ENCODE peak calls at places on chromosomes 11 and 22, in eight cellular contexts. E is Karpas-422, C is fibroblast of lung, A is IMR-90, X is mesendoderm, D is H9, Y is MM.1S, R is endothelial cell of umbilical vein. B is an unnamed sample.
A peak's percentile ranks its signal among the peaks of the same experiment; 100 is the strongest.

GRCh38 chr11:74007691-74008372 is 1.1 kb downstream of the UCP3 start:
- DNase-seq in E (no peak), C (no peak), A (no peak), X (no peak), D (no peak), Y (no peak), R (no peak), B (no peak)

GRCh38 chr11:67045314-67045713 is 11.3 kb upstream of the RHOD start:
- DNase-seq in E (peak; percentile 75), C (peak; percentile 95), A (peak; percentile 95), X (no peak), D (no peak), Y (no peak), R (no peak), B (no peak)

GRCh38 chr11:62671604-62672528 is at the start of the genes LBHD1 and UQCC3:
- DNase-seq in E (peak; percentile 96), C (peak; percentile 88), A (peak; percentile 85), X (peak; percentile 96), D (peak; percentile 83), Y (peak; percentile 86), R (peak; percentile 88), B (peak; percentile 95)

GRCh38 chr11:89495951-89496350 is 4.8 kb upstream of the NOX4 start:
- DNase-seq in E (no peak), C (peak; percentile 99), A (peak; percentile 93), X (peak; percentile 90), D (no peak), Y (no peak), R (peak; percentile 68), B (peak; percentile 50)

GRCh38 chr22:29661355-29661754 is 57.9 kb downstream of the NF2 start:
- DNase-seq in E (no peak), C (peak; percentile 36), A (peak; percentile 58), X (no peak), D (no peak), Y (no peak), R (peak; percentile 76), B (no peak)

GRCh38 chr11:122173074-122173450 is 57.0 kb upstream of the BLID start:
- DNase-seq in E (no peak), C (no peak), A (no peak), X (no peak), D (no peak), Y (no peak), R (no peak), B (no peak)

GRCh38 chr11:46143049-46143806 is 22.0 kb upstream of the PHF21A start:
- DNase-seq in E (no peak), C (no peak), A (no peak), X (no peak), D (no peak), Y (no peak), R (no peak), B (no peak)

GRCh38 chr11:2315395-2316168 is 13.8 kb downstream of the TSPAN32 start:
- DNase-seq in E (no peak), C (no peak), A (no peak), X (no peak), D (no peak), Y (no peak), R (no peak), B (no peak)

DNA sequence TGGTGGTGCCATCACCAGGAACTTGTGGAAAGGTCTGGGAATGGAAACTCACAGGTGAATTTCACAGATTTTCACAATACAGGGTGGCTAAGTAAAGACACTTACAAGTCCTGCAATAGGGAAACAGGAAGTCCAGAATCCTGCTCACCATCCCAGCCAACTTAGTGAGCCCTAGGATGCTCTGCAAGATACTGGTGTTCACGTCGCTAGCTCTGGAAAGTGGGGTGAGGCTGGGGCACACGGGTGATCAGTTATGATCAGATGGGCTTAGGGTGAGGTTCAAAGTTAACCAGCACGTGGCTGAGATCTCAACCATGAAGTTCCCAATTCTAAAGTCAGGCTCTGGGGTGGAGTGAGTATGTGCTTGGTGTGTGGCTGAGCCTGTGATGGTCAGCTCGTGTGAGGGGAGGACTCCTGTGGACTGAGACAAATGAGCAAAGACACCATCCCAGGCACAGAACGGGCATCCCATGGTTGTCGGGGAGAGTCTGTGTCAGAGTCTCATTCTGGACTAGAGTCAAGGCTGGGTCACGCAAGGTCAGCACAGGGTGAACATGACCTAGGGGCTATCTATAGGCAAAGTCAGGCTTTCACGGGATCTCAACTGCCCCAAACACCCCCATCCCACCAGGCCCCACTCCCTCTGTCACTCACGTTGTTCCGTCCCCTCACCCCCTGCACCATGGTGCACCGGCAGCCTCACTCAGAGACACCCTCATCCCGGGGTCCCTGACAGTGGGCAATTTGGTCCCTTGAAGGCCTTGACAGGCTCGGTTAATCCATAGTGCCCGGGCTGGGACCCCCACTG is 23.9 kb downstream of the IGLL5 start:
- DNase-seq in E (no peak), C (no peak), A (no peak), X (no peak), D (no peak), Y (no peak), R (no peak), B (no peak)
- H3K9ac ChIP-seq in E (no peak overlapping the region), C (no peak overlapping the region), A (no peak overlapping the region), X (no peak overlapping the region), D (no peak overlapping the region), Y (no peak overlapping the region), R (no peak overlapping the region), B (no peak overlapping the region)

DNA sequence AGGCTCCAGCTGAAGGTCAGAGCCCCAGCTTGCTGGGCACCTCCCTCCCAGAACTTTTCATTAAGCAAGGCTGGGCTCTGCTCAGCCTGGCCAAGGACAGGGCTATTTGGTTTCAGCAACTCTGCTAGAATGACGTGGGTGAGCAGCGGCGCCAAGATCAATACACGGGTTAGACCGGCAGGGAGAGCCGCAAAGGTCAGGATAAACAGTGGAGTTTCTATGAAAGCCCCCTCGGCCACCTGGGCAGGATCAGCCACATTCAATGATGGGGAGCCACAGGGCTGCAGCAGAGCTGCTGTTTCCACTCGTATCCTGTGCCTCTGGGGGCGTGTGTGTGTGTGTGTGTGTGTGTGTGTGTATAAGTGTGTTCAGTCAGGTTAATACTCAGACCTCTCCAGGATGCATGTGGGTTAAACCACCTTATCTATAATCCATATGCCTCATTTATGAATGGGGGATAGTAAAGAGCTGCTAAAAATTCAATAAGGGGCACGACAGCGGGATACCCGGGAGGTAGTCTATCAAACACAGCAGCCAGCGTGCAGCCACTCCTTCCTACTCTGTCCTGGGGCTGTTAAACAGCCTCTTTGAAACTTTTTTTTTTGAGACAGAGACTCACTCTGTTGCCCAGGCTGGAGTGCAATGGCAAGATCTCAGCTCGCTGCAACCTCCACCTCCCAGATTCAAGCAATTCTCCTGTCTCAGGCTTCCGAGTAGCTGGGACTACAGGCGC is 34.8 kb downstream of the MYH9 start:
- DNase-seq in E (no peak), C (peak; percentile 90), A (peak; percentile 95), X (no peak), D (no peak), Y (no peak), R (peak; percentile 90), B (peak; percentile 38)
- H3K9ac ChIP-seq in E (no peak overlapping the region), C (peak overlapping the region; percentile 68), A (peak overlapping the region; percentile 60), X (no peak overlapping the region), D (no peak overlapping the region), Y (no peak overlapping the region), R (peak overlapping the region; percentile 50), B (no peak overlapping the region)

GRCh38 chr11:19253817-19254216 is 13.1 kb upstream of the E2F8 start:
- DNase-seq in E (no peak), C (no peak), A (no peak), X (peak; percentile 66), D (no peak), Y (no peak), R (no peak), B (no peak)

GRCh38 chr11:19263333-19263732 is 22.6 kb upstream of the E2F8 start:
- DNase-seq in E (no peak), C (no peak), A (no peak), X (no peak), D (no peak), Y (no peak), R (no peak), B (no peak)

GRCh38 chr11:19258651-19259230 is 18.0 kb upstream of the E2F8 start:
- DNase-seq in E (peak; percentile 63), C (no peak), A (no peak), X (no peak), D (no peak), Y (no peak), R (no peak), B (peak; percentile 17)

DNA sequence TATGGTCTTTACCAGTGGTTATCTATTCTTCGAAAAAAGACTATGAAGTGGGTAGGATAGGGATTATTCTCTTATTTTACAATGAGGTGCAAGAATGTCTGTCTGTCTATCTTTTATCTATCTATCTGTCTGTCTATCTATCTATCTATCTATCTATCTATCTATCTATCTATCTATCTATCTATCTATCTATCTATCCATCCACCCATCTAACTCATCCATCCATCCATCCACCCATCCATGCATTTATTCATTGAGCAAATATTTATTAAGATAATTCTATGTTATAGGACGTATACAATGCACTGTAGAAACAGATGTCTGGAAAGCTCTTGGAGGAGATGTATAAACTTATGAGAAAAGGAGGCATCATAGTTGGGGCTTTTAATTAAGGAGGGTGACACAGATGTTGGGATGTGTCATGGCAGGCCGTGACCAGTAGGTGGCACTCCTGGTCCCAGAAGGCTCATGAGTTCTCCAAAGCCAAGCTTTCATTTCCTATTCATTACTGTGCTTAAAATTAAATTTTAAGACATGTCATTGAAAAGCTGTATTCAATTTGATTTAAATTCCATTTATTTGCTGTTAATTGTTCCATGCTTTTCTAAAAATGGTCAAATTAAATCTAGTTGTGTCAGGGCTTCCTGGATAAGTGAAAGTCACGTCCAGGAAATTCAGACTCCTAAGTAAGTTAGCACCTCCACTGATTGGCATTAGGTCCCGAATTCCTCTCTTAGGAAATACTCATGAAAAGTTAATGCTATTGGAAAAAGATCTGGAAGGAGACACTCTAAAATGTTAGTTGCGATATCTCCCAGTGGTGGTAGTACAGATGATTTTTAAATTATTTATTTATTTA is 19.0 kb upstream of the E2F8 start:
- DNase-seq in E (peak; percentile 89), C (peak; percentile 27), A (peak; percentile 54), X (peak; percentile 50), D (peak; percentile 52), Y (peak; percentile 56), R (peak; percentile 73), B (peak; percentile 68)
- H3K9ac ChIP-seq in E (no peak overlapping the region), C (no peak overlapping the region), A (no peak overlapping the region), X (no peak overlapping the region), D (no peak overlapping the region), Y (no peak overlapping the region), R (no peak overlapping the region), B (no peak overlapping the region)

GRCh38 chr11:9380773-9381172 is 3.7 kb upstream of the IPO7 start:
- DNase-seq in E (peak; percentile 36), C (no peak), A (no peak), X (no peak), D (no peak), Y (no peak), R (no peak), B (no peak)

GRCh38 chr11:9386086-9386485 is 1.6 kb downstream of the IPO7 start:
- DNase-seq in E (peak; percentile 39), C (peak; percentile 21), A (no peak), X (no peak), D (no peak), Y (no peak), R (no peak), B (no peak)

GRCh38 chr11:9386901-9387300 is 2.4 kb downstream of the IPO7 start:
- DNase-seq in E (peak; percentile 54), C (no peak), A (no peak), X (no peak), D (no peak), Y (no peak), R (no peak), B (no peak)

GRCh38 chr11:9384535-9385287 is at the start of gene IPO7:
- DNase-seq in E (peak; percentile 96), C (peak; percentile 92), A (peak; percentile 92), X (peak; percentile 97), D (peak; percentile 92), Y (peak; percentile 94), R (peak; percentile 90), B (peak; percentile 95)

DNA sequence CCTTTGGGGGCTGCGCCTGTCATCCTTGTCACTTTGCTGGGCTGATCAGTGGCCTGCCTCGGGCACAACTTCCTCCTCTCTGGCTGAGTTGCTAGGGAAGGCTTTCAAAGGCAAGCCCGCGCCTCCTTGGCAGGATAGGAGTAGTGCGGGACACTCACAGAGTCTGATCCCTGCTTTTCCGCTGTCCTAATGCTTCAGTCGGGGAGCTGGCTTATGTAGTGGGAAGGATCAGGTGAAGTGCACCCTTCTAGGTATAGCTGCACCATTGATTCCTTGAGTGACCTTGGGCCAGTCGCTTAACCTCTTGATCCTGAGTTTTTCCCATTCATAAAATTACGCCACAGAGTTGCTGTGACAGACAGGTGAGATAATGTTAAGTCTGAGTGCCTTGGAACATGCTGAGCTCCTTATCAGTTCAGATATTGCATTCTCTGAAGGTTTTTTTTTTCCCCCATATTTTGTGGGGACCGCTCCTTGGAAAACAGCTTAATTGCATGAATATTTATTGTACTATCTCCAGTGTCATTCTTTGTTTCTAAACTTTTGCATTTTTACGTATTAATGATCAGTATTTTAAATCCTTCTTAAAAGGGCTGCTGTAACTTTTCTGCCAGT is 943 bp downstream of the IPO7 start:
- DNase-seq in E (no peak), C (no peak), A (no peak), X (peak; percentile 84), D (peak; percentile 42), Y (peak; percentile 17), R (no peak), B (no peak)
- H3K9ac ChIP-seq in E (peak overlapping the region; percentile 99), C (peak overlapping the region; percentile 98), A (peak overlapping the region; percentile 91), X (peak overlapping the region; percentile 96), D (peak overlapping the region; percentile 94), Y (peak overlapping the region; percentile 96), R (peak overlapping the region; percentile 93), B (peak overlapping the region; percentile 60)

B was measured in neural progenitor cell.